ENCODE peak calls at places on chromosome 3, in nine cellular contexts. One of them, this sample, is unnamed.

GRCh38 chr3:110362756-110363155 is 708.9 kb upstream of the NECTIN3 start:
- DNase-seq in effector CD4-positive, alpha-beta T cell: no peak
- DNase-seq in HuH-7: no peak
- DNase-seq in stromal cell of bone marrow: peak
- DNase-seq in AG09309: peak
- DNase-seq in ecto neural progenitor cell: no peak
- DNase-seq in GM10248: no peak
- DNase-seq in Calu3: no peak
- DNase-seq in 8988T: no peak
- DNase-seq in this sample: no peak

GRCh38 chr3:111621535-111621934 is 26.4 kb upstream of the ZBED2 start:
- DNase-seq in ecto neural progenitor cell: peak
- DNase-seq in stromal cell of bone marrow: no peak
- DNase-seq in effector CD4-positive, alpha-beta T cell: no peak
- DNase-seq in Calu3: peak
- DNase-seq in GM10248: no peak
- DNase-seq in HuH-7: peak
- DNase-seq in 8988T: peak
- DNase-seq in AG09309: no peak
- DNase-seq in this sample: peak

GRCh38 chr3:62708642-62709041 is 166.6 kb downstream of the CADPS start:
- DNase-seq in ecto neural progenitor cell: peak
- DNase-seq in AG09309: no peak
- DNase-seq in Calu3: no peak
- DNase-seq in 8988T: no peak
- DNase-seq in GM10248: no peak
- DNase-seq in effector CD4-positive, alpha-beta T cell: no peak
- DNase-seq in HuH-7: no peak
- DNase-seq in stromal cell of bone marrow: no peak
- DNase-seq in this sample: peak

GRCh38 chr3:125437631-125438435 is 62.7 kb upstream of the ZNF148 start:
- DNase-seq in 8988T: no peak
- DNase-seq in Calu3: peak
- DNase-seq in stromal cell of bone marrow: no peak
- DNase-seq in ecto neural progenitor cell: peak
- DNase-seq in GM10248: peak
- DNase-seq in HuH-7: peak
- DNase-seq in effector CD4-positive, alpha-beta T cell: peak
- DNase-seq in AG09309: no peak
- DNase-seq in this sample: peak

GRCh38 chr3:48303021-48303420 is 30.4 kb downstream of the SPINK8 start:
- DNase-seq in stromal cell of bone marrow: no peak
- DNase-seq in ecto neural progenitor cell: no peak
- DNase-seq in effector CD4-positive, alpha-beta T cell: no peak
- DNase-seq in GM10248: no peak
- DNase-seq in Calu3: no peak
- DNase-seq in AG09309: no peak
- DNase-seq in 8988T: no peak
- DNase-seq in HuH-7: no peak
- DNase-seq in this sample: no peak

GRCh38 chr3:184347321-184348056 is 10.1 kb downstream of the FAM131A start:
- DNase-seq in AG09309: no peak
- DNase-seq in Calu3: no peak
- DNase-seq in effector CD4-positive, alpha-beta T cell: no peak
- DNase-seq in 8988T: no peak
- DNase-seq in stromal cell of bone marrow: no peak
- DNase-seq in HuH-7: no peak
- DNase-seq in ecto neural progenitor cell: no peak
- DNase-seq in GM10248: no peak
- DNase-seq in this sample: no peak

GRCh38 chr3:137854498-137855285 is 90.6 kb downstream of the SOX14 start:
- DNase-seq in GM10248: no peak
- DNase-seq in 8988T: no peak
- DNase-seq in effector CD4-positive, alpha-beta T cell: no peak
- DNase-seq in Calu3: no peak
- DNase-seq in ecto neural progenitor cell: no peak
- DNase-seq in AG09309: no peak
- DNase-seq in stromal cell of bone marrow: no peak
- DNase-seq in HuH-7: no peak
- DNase-seq in this sample: no peak

GRCh38 chr3:128532007-128532983 is 39.3 kb upstream of the GATA2 start:
- DNase-seq in HuH-7: no peak
- DNase-seq in stromal cell of bone marrow: no peak
- DNase-seq in effector CD4-positive, alpha-beta T cell: no peak
- DNase-seq in 8988T: no peak
- DNase-seq in AG09309: no peak
- DNase-seq in ecto neural progenitor cell: no peak
- DNase-seq in GM10248: no peak
- DNase-seq in Calu3: no peak
- DNase-seq in this sample: no peak

GRCh38 chr3:13275376-13276005 is 144.6 kb downstream of the NUP210 start:
- DNase-seq in Calu3: no peak
- DNase-seq in GM10248: no peak
- DNase-seq in AG09309: no peak
- DNase-seq in stromal cell of bone marrow: no peak
- DNase-seq in effector CD4-positive, alpha-beta T cell: no peak
- DNase-seq in HuH-7: no peak
- DNase-seq in ecto neural progenitor cell: no peak
- DNase-seq in 8988T: no peak
- DNase-seq in this sample: no peak

GRCh38 chr3:32969656-32970055 is 18.2 kb downstream of the CCR4 start:
- DNase-seq in Calu3: no peak
- DNase-seq in GM10248: no peak
- DNase-seq in effector CD4-positive, alpha-beta T cell: no peak
- DNase-seq in stromal cell of bone marrow: no peak
- DNase-seq in AG09309: no peak
- DNase-seq in ecto neural progenitor cell: no peak
- DNase-seq in HuH-7: peak
- DNase-seq in 8988T: no peak
- DNase-seq in this sample: no peak

GRCh38 chr3:33732394-33732793 is 14.3 kb upstream of the CLASP2 start:
- DNase-seq in HuH-7: no peak
- DNase-seq in Calu3: no peak
- DNase-seq in effector CD4-positive, alpha-beta T cell: no peak
- DNase-seq in stromal cell of bone marrow: no peak
- DNase-seq in 8988T: no peak
- DNase-seq in ecto neural progenitor cell: no peak
- DNase-seq in GM10248: no peak
- DNase-seq in AG09309: no peak
- DNase-seq in this sample: no peak

GRCh38 chr3:63689285-63689684 is 36.8 kb downstream of the SNTN start:
- DNase-seq in ecto neural progenitor cell: no peak
- DNase-seq in GM10248: no peak
- DNase-seq in effector CD4-positive, alpha-beta T cell: no peak
- DNase-seq in AG09309: no peak
- DNase-seq in stromal cell of bone marrow: no peak
- DNase-seq in 8988T: no peak
- DNase-seq in Calu3: no peak
- DNase-seq in HuH-7: no peak
- DNase-seq in this sample: no peak

GRCh38 chr3:52455283-52456168 is at the start of gene NISCH:
- DNase-seq in stromal cell of bone marrow: peak
- DNase-seq in GM10248: peak
- DNase-seq in Calu3: peak
- DNase-seq in HuH-7: peak
- DNase-seq in AG09309: no peak
- DNase-seq in ecto neural progenitor cell: peak
- DNase-seq in 8988T: peak
- DNase-seq in effector CD4-positive, alpha-beta T cell: peak
- DNase-seq in this sample: peak

GRCh38 chr3:52028572-52028971 is 27.8 kb downstream of the DUSP7 start:
- DNase-seq in 8988T: no peak
- DNase-seq in stromal cell of bone marrow: no peak
- DNase-seq in AG09309: no peak
- DNase-seq in HuH-7: no peak
- DNase-seq in effector CD4-positive, alpha-beta T cell: no peak
- DNase-seq in ecto neural progenitor cell: no peak
- DNase-seq in Calu3: no peak
- DNase-seq in GM10248: no peak
- DNase-seq in this sample: no peak

GRCh38 chr3:49883992-49884391 is 14.3 kb upstream of the CAMKV start:
- DNase-seq in 8988T: no peak
- DNase-seq in effector CD4-positive, alpha-beta T cell: no peak
- DNase-seq in GM10248: no peak
- DNase-seq in stromal cell of bone marrow: no peak
- DNase-seq in AG09309: no peak
- DNase-seq in ecto neural progenitor cell: no peak
- DNase-seq in Calu3: no peak
- DNase-seq in HuH-7: no peak
- DNase-seq in this sample: no peak

GRCh38 chr3:29581311-29581710 is 300.4 kb downstream of the RBMS3 start:
- DNase-seq in AG09309: no peak
- DNase-seq in stromal cell of bone marrow: no peak
- DNase-seq in Calu3: no peak
- DNase-seq in HuH-7: no peak
- DNase-seq in effector CD4-positive, alpha-beta T cell: no peak
- DNase-seq in 8988T: no peak
- DNase-seq in GM10248: no peak
- DNase-seq in ecto neural progenitor cell: no peak
- DNase-seq in this sample: no peak

GRCh38 chr3:195394700-195395099 is 48.1 kb downstream of the ACAP2 start:
- DNase-seq in AG09309: no peak
- DNase-seq in 8988T: no peak
- DNase-seq in HuH-7: no peak
- DNase-seq in ecto neural progenitor cell: no peak
- DNase-seq in Calu3: no peak
- DNase-seq in effector CD4-positive, alpha-beta T cell: no peak
- DNase-seq in stromal cell of bone marrow: peak
- DNase-seq in GM10248: no peak
- DNase-seq in this sample: no peak

GRCh38 chr3:5666455-5666854 is 478.9 kb downstream of the EDEM1 start:
- DNase-seq in stromal cell of bone marrow: no peak
- DNase-seq in AG09309: no peak
- DNase-seq in effector CD4-positive, alpha-beta T cell: no peak
- DNase-seq in Calu3: no peak
- DNase-seq in ecto neural progenitor cell: no peak
- DNase-seq in GM10248: no peak
- DNase-seq in HuH-7: no peak
- DNase-seq in 8988T: no peak
- DNase-seq in this sample: no peak

GRCh38 chr3:71621802-71622537 is 38.4 kb upstream of the FOXP1 start:
- DNase-seq in stromal cell of bone marrow: no peak
- DNase-seq in 8988T: no peak
- DNase-seq in ecto neural progenitor cell: no peak
- DNase-seq in effector CD4-positive, alpha-beta T cell: no peak
- DNase-seq in Calu3: no peak
- DNase-seq in AG09309: no peak
- DNase-seq in HuH-7: no peak
- DNase-seq in GM10248: no peak
- DNase-seq in this sample: no peak

GRCh38 chr3:147939425-147940196 is 530.4 kb downstream of the ZIC1 start:
- DNase-seq in 8988T: no peak
- DNase-seq in effector CD4-positive, alpha-beta T cell: no peak
- DNase-seq in HuH-7: no peak
- DNase-seq in GM10248: no peak
- DNase-seq in AG09309: no peak
- DNase-seq in Calu3: no peak
- DNase-seq in ecto neural progenitor cell: peak
- DNase-seq in stromal cell of bone marrow: no peak
- DNase-seq in this sample: peak

GRCh38 chr3:133301731-133302130 is 98.1 kb upstream of the BFSP2 start:
- DNase-seq in GM10248: no peak
- DNase-seq in 8988T: no peak
- DNase-seq in effector CD4-positive, alpha-beta T cell: no peak
- DNase-seq in Calu3: no peak
- DNase-seq in stromal cell of bone marrow: no peak
- DNase-seq in ecto neural progenitor cell: no peak
- DNase-seq in HuH-7: no peak
- DNase-seq in AG09309: no peak
- DNase-seq in this sample: no peak

GRCh38 chr3:25831578-25831977 is 41.7 kb downstream of the OXSM start:
- DNase-seq in GM10248: no peak
- DNase-seq in stromal cell of bone marrow: no peak
- DNase-seq in HuH-7: no peak
- DNase-seq in Calu3: no peak
- DNase-seq in effector CD4-positive, alpha-beta T cell: no peak
- DNase-seq in ecto neural progenitor cell: no peak
- DNase-seq in 8988T: no peak
- DNase-seq in AG09309: no peak
- DNase-seq in this sample: no peak

GRCh38 chr3:109275702-109276293 is 40.5 kb downstream of the DPPA2 start:
- DNase-seq in Calu3: peak
- DNase-seq in HuH-7: peak
- DNase-seq in effector CD4-positive, alpha-beta T cell: no peak
- DNase-seq in ecto neural progenitor cell: peak
- DNase-seq in AG09309: peak
- DNase-seq in 8988T: peak
- DNase-seq in GM10248: no peak
- DNase-seq in stromal cell of bone marrow: peak
- DNase-seq in this sample: peak

GRCh38 chr3:19093084-19093483 is 55.2 kb upstream of the KCNH8 start:
- DNase-seq in Calu3: no peak
- DNase-seq in GM10248: no peak
- DNase-seq in effector CD4-positive, alpha-beta T cell: no peak
- DNase-seq in ecto neural progenitor cell: no peak
- DNase-seq in stromal cell of bone marrow: no peak
- DNase-seq in 8988T: no peak
- DNase-seq in AG09309: no peak
- DNase-seq in HuH-7: no peak
- DNase-seq in this sample: no peak

GRCh38 chr3:151765685-151766084 is 32.0 kb downstream of the AADACL2 start:
- DNase-seq in GM10248: no peak
- DNase-seq in AG09309: no peak
- DNase-seq in HuH-7: no peak
- DNase-seq in stromal cell of bone marrow: no peak
- DNase-seq in 8988T: no peak
- DNase-seq in Calu3: no peak
- DNase-seq in ecto neural progenitor cell: no peak
- DNase-seq in effector CD4-positive, alpha-beta T cell: no peak
- DNase-seq in this sample: no peak

GRCh38 chr3:100590840-100591147 is 18.6 kb upstream of the ADGRG7 start:
- DNase-seq in Calu3: no peak
- DNase-seq in effector CD4-positive, alpha-beta T cell: no peak
- DNase-seq in stromal cell of bone marrow: no peak
- DNase-seq in ecto neural progenitor cell: no peak
- DNase-seq in GM10248: no peak
- DNase-seq in HuH-7: no peak
- DNase-seq in AG09309: no peak
- DNase-seq in 8988T: no peak
- DNase-seq in this sample: no peak

GRCh38 chr3:174322789-174323188 is 536.3 kb upstream of the NAALADL2 start:
- DNase-seq in effector CD4-positive, alpha-beta T cell: no peak
- DNase-seq in stromal cell of bone marrow: no peak
- DNase-seq in 8988T: no peak
- DNase-seq in ecto neural progenitor cell: no peak
- DNase-seq in AG09309: no peak
- DNase-seq in HuH-7: no peak
- DNase-seq in Calu3: no peak
- DNase-seq in GM10248: no peak
- DNase-seq in this sample: no peak

GRCh38 chr3:111859061-111859973 is at the start of gene PHLDB2:
- DNase-seq in effector CD4-positive, alpha-beta T cell: peak
- DNase-seq in Calu3: peak
- DNase-seq in ecto neural progenitor cell: peak
- DNase-seq in 8988T: peak
- DNase-seq in stromal cell of bone marrow: peak
- DNase-seq in HuH-7: peak
- DNase-seq in GM10248: peak
- DNase-seq in AG09309: peak
- DNase-seq in this sample: peak

GRCh38 chr3:140898340-140899180 is 43.1 kb upstream of the SLC25A36 start:
- DNase-seq in AG09309: peak
- DNase-seq in HuH-7: no peak
- DNase-seq in effector CD4-positive, alpha-beta T cell: no peak
- DNase-seq in ecto neural progenitor cell: no peak
- DNase-seq in stromal cell of bone marrow: peak
- DNase-seq in Calu3: peak
- DNase-seq in 8988T: no peak
- DNase-seq in GM10248: peak
- DNase-seq in this sample: no peak

GRCh38 chr3:59877679-59878427 is 828.0 kb upstream of the CFAP20DC start:
- DNase-seq in effector CD4-positive, alpha-beta T cell: no peak
- DNase-seq in HuH-7: no peak
- DNase-seq in stromal cell of bone marrow: peak
- DNase-seq in AG09309: no peak
- DNase-seq in ecto neural progenitor cell: no peak
- DNase-seq in Calu3: no peak
- DNase-seq in 8988T: no peak
- DNase-seq in GM10248: no peak
- DNase-seq in this sample: no peak

This sample was measured in glutamatergic neuron.